ENCODE peak calls at places on chromosome 4, in four cellular contexts. A is H9, B is H1, M is mesendoderm. D is an unnamed sample.

GRCh38 chr4:144340931-144341330 is 200.4 kb upstream of the GYPA start:
- DNase-seq in A (no peak), B (no peak), M (no peak), D (no peak)

GRCh38 chr4:183139058-183139740 is 40.1 kb downstream of the WWC2 start:
- DNase-seq in M (peak), B (no peak), A (no peak), D (peak)

GRCh38 chr4:60485279-60485678 is 714.8 kb upstream of the ADGRL3 start:
- DNase-seq in M (peak), A (no peak), B (no peak), D (peak)

GRCh38 chr4:91025240-91026173 is 898.3 kb downstream of the CCSER1 start:
- DNase-seq in M (no peak), A (no peak), B (no peak), D (no peak)

GRCh38 chr4:136755531-136755916 is 776.8 kb downstream of the PCDH18 start:
- DNase-seq in B (no peak), M (no peak), A (no peak), D (no peak)

GRCh38 chr4:21656832-21657231 is 291.7 kb downstream of the KCNIP4 start:
- DNase-seq in A (no peak), M (peak), B (peak), D (no peak)

GRCh38 chr4:15691346-15692140 is 9.9 kb downstream of the FAM200B start:
- DNase-seq in A (no peak), B (no peak), M (no peak), D (peak)

GRCh38 chr4:86366920-86367319 is 7.1 kb upstream of the MAPK10 start:
- DNase-seq in M (no peak), A (no peak), B (no peak), D (no peak)

GRCh38 chr4:88606832-88607231 is 14.6 kb downstream of the HERC3 start:
- DNase-seq in M (no peak), B (no peak), A (no peak), D (no peak)

GRCh38 chr4:122702939-122703338 is 29.6 kb upstream of the BBS12 start:
- DNase-seq in M (no peak), A (no peak), B (no peak), D (no peak)

GRCh38 chr4:123559955-123560669 is 163.5 kb downstream of the SPRY1 start:
- DNase-seq in A (no peak), B (no peak), M (no peak), D (peak)

GRCh38 chr4:84493092-84493850 is 5.8 kb downstream of the NKX6-1 start:
- DNase-seq in B (no peak), M (peak), A (peak), D (peak)

GRCh38 chr4:26272654-26273307 is 48.0 kb upstream of the RBPJ start:
- DNase-seq in M (no peak), A (no peak), B (no peak), D (no peak)

GRCh38 chr4:86963697-86964096 is 28.9 kb downstream of the AFF1 start:
- DNase-seq in B (no peak), A (no peak), M (no peak), D (peak)

GRCh38 chr4:105598787-105599186 is 46.4 kb downstream of the ARHGEF38 start:
- DNase-seq in A (no peak), M (no peak), B (no peak), D (no peak)

GRCh38 chr4:86965019-86965976 is 30.5 kb downstream of the AFF1 start:
- DNase-seq in B (no peak), A (no peak), M (no peak), D (no peak)

GRCh38 chr4:89838005-89838404 is 1.0 kb upstream of the SNCA start:
- DNase-seq in B (no peak), A (no peak), M (peak), D (no peak)

GRCh38 chr4:20172070-20172760 is 79.5 kb upstream of the SLIT2 start:
- DNase-seq in B (no peak), M (peak), A (no peak), D (no peak)

GRCh38 chr4:10180603-10180926 is 64.0 kb upstream of the WDR1 start:
- DNase-seq in B (no peak), A (no peak), M (no peak), D (no peak)

GRCh38 chr4:159455675-159456235 is 352.9 kb downstream of the RAPGEF2 start:
- DNase-seq in M (peak), B (no peak), A (no peak), D (peak)

GRCh38 chr4:13966241-13967195 is 339.0 kb upstream of the BOD1L1 start:
- DNase-seq in M (peak), A (no peak), B (no peak), D (peak)

GRCh38 chr4:7648813-7649395 is 214.2 kb upstream of the PSAPL1 start:
- DNase-seq in B (no peak), A (no peak), M (no peak), D (no peak)

GRCh38 chr4:139633661-139634060 is 32.0 kb upstream of the MGST2 start:
- DNase-seq in A (peak), M (peak), B (no peak), D (peak)

GRCh38 chr4:183249854-183250253 is 70.2 kb downstream of the CLDN22 start:
- DNase-seq in M (peak), A (no peak), B (no peak), D (peak)

GRCh38 chr4:17511041-17511949 is 595 bp downstream of the QDPR start:
- DNase-seq in A (peak), B (no peak), M (peak), D (peak)

GRCh38 chr4:134027931-134028330 is 173.7 kb downstream of the PABPC4L start:
- DNase-seq in M (no peak), A (no peak), B (no peak), D (peak)

GRCh38 chr4:70008771-70009170 is 13.0 kb downstream of the STATH start:
- DNase-seq in A (no peak), M (peak), B (no peak), D (no peak)

GRCh38 chr4:84826681-84827080 is 139.8 kb downstream of the WDFY3 start:
- DNase-seq in M (peak), B (no peak), A (no peak), D (no peak)

GRCh38 chr4:139920552-139920951 is 233.4 kb downstream of the MAML3 start:
- DNase-seq in M (no peak), B (no peak), A (no peak), D (no peak)

GRCh38 chr4:3318561-3319021 is 25.8 kb downstream of the RGS12 start:
- DNase-seq in A (peak), B (peak), M (peak), D (no peak)

GRCh38 chr4:3317011-3317655 is 24.3 kb downstream of the RGS12 start:
- DNase-seq in A (peak), B (no peak), M (no peak), D (no peak)

GRCh38 chr4:3316146-3316545 is 23.3 kb downstream of the RGS12 start:
- DNase-seq in M (no peak), B (no peak), A (peak), D (no peak)

GRCh38 chr4:3315566-3315965 is 22.7 kb downstream of the RGS12 start:
- DNase-seq in A (peak), B (no peak), M (no peak), D (no peak)

DNA sequence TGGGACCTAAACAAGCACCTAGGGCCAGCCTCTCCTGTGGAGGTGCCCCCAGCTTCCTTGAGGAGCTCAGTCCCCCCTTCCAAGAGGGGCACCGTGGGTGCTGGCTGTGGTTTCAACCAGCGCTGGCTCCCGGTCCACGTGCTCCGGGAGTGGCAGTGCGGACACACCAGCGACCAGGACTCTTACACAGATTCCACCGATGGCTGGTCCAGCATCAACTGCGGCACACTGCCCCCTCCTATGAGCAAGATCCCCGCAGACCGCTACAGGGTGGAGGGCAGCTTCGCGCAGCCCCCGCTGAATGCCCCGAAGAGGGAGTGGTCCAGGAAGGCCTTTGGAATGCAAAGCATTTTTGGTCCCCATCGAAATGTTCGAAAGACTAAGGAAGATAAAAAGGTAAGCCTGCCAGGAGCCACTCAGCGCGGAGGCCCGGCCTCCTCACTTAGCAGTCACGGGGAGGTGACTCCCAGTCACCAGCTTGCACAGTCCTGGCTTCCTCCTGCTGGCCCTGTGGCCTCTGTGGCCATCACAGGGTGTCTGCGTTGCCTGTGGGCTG is 24.9 kb downstream of the RGS12 start:
- DNase-seq in M (no peak), B (no peak), A (peak), D (no peak)
- H2AK5ac ChIP-seq in M (no peak), B (no peak), A (no peak), D (no peak)

GRCh38 chr4:53638919-53639318 is 47.6 kb upstream of the LNX1 start:
- DNase-seq in M (no peak), A (no peak), B (no peak), D (no peak)
- H3K56ac ChIP-seq in M (no peak), A (no peak), B (no peak), D (no peak)

GRCh38 chr4:4666187-4666586 is 124.3 kb upstream of the STX18 start:
- DNase-seq in B (no peak), M (no peak), A (no peak), D (no peak)

GRCh38 chr4:4668355-4669210 is 126.7 kb upstream of the STX18 start:
- DNase-seq in A (no peak), B (no peak), M (no peak), D (no peak)

GRCh38 chr4:4666693-4667642 is 125.1 kb upstream of the STX18 start:
- DNase-seq in A (peak), M (peak), B (no peak), D (no peak)

GRCh38 chr4:4670869-4671268 is 129.0 kb upstream of the STX18 start:
- DNase-seq in B (no peak), A (peak), M (no peak), D (no peak)

GRCh38 chr4:4667643-4668081 is 125.8 kb upstream of the STX18 start:
- DNase-seq in M (peak), B (no peak), A (peak), D (no peak)
- H3K18ac ChIP-seq in M (peak), B (peak), A (peak), D (no peak)

GRCh38 chr4:150423503-150423902 is 158.4 kb upstream of the MAB21L2 start:
- DNase-seq in A (no peak), B (no peak), M (no peak), D (no peak)

GRCh38 chr4:150419939-150420338 is 162.0 kb upstream of the MAB21L2 start:
- DNase-seq in A (no peak), M (no peak), B (no peak), D (no peak)

GRCh38 chr4:150423074-150423473 is 158.9 kb upstream of the MAB21L2 start:
- DNase-seq in B (no peak), A (no peak), M (no peak), D (no peak)

GRCh38 chr4:150418757-150419410 is 163.1 kb upstream of the MAB21L2 start:
- DNase-seq in A (no peak), M (no peak), B (no peak), D (no peak)

GRCh38 chr4:150421612-150422011 is 160.3 kb upstream of the MAB21L2 start:
- DNase-seq in A (no peak), M (no peak), B (no peak), D (no peak)
- H2AK5ac ChIP-seq in A (no peak), M (no peak), B (no peak), D (no peak)

GRCh38 chr4:180152831-180153230 is 2090.4 kb upstream of the TENM3 start:
- DNase-seq in A (no peak), B (no peak), M (no peak), D (no peak)

GRCh38 chr4:180153587-180153986 is 2089.6 kb upstream of the TENM3 start:
- DNase-seq in B (no peak), A (no peak), M (no peak), D (no peak)

GRCh38 chr4:180150818-180151217 is 2092.4 kb upstream of the TENM3 start:
- DNase-seq in M (no peak), A (no peak), B (no peak), D (peak)

GRCh38 chr4:180148737-180149136 is 2094.5 kb upstream of the TENM3 start:
- DNase-seq in M (no peak), A (no peak), B (no peak), D (peak)
- H3K56ac ChIP-seq in M (no peak), A (no peak), B (no peak), D (no peak)

DNA sequence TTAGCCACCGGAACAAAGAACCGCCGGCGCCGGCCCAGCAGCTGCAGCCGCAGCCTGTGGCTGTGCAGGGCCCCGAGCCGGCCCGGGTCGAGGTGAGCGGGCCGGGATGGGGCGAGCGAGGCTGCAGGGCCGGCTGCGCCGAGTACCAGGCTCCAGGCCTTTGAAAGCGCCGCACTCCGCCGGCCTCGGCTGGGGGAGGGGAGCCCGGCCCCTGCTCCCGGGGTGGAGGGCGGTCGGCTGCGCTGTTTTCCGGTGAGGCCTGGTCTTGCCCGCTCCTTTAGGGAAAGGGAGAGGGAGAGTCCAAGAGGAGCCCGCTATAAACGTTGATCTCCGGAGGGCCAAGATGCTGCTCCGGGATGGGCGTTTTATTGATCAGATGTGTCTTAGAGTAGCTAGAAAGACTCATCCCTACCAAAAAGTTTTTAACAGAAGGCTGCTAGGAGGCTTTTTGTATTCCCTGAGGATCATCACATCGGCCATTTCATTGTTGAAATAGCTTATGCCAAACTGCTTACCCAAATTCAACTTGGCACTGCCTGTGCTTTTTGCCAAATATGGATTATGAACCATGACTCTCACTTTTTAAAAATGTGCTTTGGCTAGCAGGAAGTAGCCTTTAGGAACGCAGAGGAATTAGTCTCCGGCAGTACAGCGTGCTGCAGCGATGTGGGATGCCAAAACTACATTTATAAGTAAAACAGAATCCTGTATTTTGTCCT is 707 bp downstream of the TMEM165 start:
- DNase-seq in M (peak), A (peak), B (no peak), D (peak)
- H3K18ac ChIP-seq in M (peak), A (no peak), B (no peak), D (peak)

DNA sequence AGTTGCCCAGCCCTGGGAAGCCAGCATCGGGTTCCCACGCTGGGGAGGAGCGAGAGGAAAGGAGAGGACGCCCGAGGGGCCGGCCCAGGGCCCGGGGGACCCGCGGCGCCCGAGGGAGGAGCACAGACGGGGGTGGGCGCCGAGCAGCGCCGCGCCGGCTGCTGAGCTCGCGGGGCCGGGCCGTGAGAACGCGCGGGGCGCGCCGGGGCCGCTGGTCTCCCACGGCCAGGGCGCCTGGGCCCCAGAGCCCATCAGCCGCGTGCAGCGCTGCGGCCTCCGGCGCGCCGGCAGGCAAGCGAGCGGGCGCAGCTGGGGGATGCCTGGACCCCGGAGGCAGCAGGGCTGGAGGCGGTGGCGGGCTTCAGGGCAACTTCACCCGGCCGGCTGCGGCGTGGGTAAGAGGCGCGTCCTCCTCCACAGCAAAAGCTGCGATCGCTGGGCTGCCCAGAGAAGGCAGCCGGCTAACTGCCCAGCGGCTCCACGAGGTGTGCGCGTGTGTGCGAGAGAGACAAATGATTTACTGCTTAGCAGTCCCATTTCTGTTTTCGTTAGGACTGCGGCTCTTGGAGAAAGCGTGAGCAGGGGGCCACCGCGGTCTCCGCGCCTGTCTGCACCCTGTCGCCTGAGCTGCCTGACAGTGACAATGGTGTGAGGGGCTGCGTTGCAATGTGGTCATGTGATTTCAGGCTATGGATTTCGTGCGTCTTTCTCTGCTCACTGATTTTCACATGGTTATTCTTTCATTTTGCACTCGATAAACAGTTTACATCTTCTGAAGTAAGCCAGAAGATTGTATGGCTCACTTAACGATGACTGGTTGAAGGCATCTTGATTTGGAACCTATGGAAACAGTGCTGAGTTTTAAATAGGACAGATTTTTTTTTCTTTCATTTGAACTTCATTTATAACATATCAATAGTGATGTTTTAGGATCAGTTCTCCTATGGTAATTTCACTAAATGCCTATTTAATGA is 1.2 kb downstream of the GUCY1A1 start:
- DNase-seq in B (no peak), A (peak), M (peak), D (peak)
- H2AK5ac ChIP-seq in B (no peak), A (no peak), M (no peak), D (no peak)

DNA sequence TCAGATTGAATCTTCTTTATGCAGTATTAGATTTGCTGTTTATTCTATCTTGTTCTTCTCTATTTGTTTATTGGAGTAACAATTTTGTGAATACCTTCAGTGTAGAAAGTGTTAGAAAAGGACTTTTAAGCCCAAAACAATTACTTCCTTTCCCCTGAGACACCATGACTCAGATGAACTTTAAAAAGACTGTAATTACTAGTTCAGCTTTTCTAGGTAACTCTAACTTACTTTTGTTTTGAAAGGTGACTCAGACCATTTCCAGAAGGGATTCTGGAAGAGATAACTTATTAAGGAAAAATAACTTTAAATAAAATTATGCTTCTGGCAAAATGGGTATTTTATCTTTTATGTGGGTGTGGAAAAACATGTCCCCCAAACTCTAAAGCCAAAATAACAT is 561.5 kb upstream of the PCDH10 start:
- DNase-seq in M (no peak), A (no peak), B (no peak), D (no peak)
- H3K56ac ChIP-seq in M (no peak), A (no peak), B (no peak), D (no peak)

GRCh38 chr4:75101906-75102888 is 169.3 kb downstream of the PARM1 start:
- DNase-seq in B (no peak), M (no peak), A (no peak), D (no peak)

GRCh38 chr4:75099321-75099720 is 166.4 kb downstream of the PARM1 start:
- DNase-seq in B (no peak), A (no peak), M (no peak), D (no peak)
- H3K18ac ChIP-seq in B (no peak), A (no peak), M (no peak), D (no peak)

DNA sequence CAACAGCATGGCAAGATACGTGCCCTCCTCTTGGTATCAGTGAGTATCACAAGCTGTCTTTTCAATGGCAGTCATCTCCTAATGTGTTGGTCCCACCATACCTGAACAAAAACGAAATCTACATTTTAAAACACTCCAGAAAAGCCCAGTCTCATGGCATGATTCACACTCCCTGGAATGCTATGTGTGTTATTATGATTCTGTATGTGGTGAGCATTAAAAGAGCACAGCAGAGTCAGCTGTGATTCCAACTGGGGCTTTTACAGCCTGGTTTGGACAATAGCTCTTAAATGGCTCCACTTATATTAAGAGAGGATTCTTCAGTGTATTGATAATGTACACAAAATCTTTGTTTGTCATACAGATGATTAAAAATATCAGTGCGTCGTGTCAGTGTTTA is 274.1 kb upstream of the GK2 start:
- DNase-seq in M (no peak), A (no peak), B (no peak), D (peak)
- H2AK5ac ChIP-seq in M (no peak), A (no peak), B (no peak), D (peak)